ENCODE peak calls at places on chromosome 7, in five cellular contexts. K is GM03348; V is HCT116; X is OCI-M1; O is central memory CD4-positive, alpha-beta T cell. I is an unnamed sample.

GRCh38 chr7:155805826-155806095 is 6.5 kb downstream of the SHH start:
- DNase-seq in K (no peak), V (no peak), X (no peak), O (no peak), I (no peak)

GRCh38 chr7:44215531-44215930 is 14.8 kb downstream of the YKT6 start:
- DNase-seq in K (no peak), V (no peak), X (no peak), O (no peak), I (no peak)

GRCh38 chr7:140334341-140335057 is 63.8 kb downstream of the SLC37A3 start:
- DNase-seq in K (no peak), V (no peak), X (no peak), O (no peak), I (no peak)

GRCh38 chr7:156423876-156424275 is 216.7 kb upstream of the RNF32 start:
- DNase-seq in K (no peak), V (no peak), X (no peak), O (no peak), I (no peak)

GRCh38 chr7:91846436-91846835 is 34.1 kb downstream of the MTERF1 start:
- DNase-seq in K (peak), V (no peak), X (no peak), O (no peak), I (no peak)

GRCh38 chr7:86768967-86769760 is 125.5 kb downstream of the GRM3 start:
- DNase-seq in K (no peak), V (no peak), X (peak), O (no peak), I (no peak)

GRCh38 chr7:45033261-45033930 is 33.4 kb downstream of the CCM2 start:
- DNase-seq in K (peak), V (no peak), X (no peak), O (peak), I (peak)

GRCh38 chr7:144720139-144720538 is 115.7 kb downstream of the TPK1 start:
- DNase-seq in K (no peak), V (peak), X (no peak), O (no peak), I (no peak)